ENCODE peak calls at places on chromosome 19, in eight cellular contexts. One of them, this sample, is unnamed.

GRCh38 chr19:46487178-46487801 is 8.4 kb downstream of the PNMA8B start:
- DNase-seq in fibroblast of the conjunctiva: no peak
- DNase-seq in adrenal gland: no peak
- DNase-seq in stimulated activated CD4-positive, alpha-beta T cell treated with anti-CD3 and anti-CD28 coated beads, Interleukin-1b, Interleukin-23, amount 100 ng/mL, for 4 hours: no peak
- DNase-seq in Panc1: no peak
- DNase-seq in SJSA1: no peak
- DNase-seq in cardiac fibroblast: peak; percentile 22
- DNase-seq in Kasumi-1: no peak
- DNase-seq in this sample: no peak

GRCh38 chr19:46950526-46951235 is 69.0 kb upstream of the NPAS1 start:
- DNase-seq in fibroblast of the conjunctiva: no peak
- DNase-seq in adrenal gland: no peak
- DNase-seq in stimulated activated CD4-positive, alpha-beta T cell treated with anti-CD3 and anti-CD28 coated beads, Interleukin-1b, Interleukin-23, amount 100 ng/mL, for 4 hours: no peak
- DNase-seq in Panc1: no peak
- DNase-seq in SJSA1: no peak
- DNase-seq in cardiac fibroblast: no peak
- DNase-seq in Kasumi-1: no peak
- DNase-seq in this sample: no peak

GRCh38 chr19:798415-799075 is 1.3 kb downstream of the PTBP1 start:
- DNase-seq in fibroblast of the conjunctiva: no peak
- DNase-seq in adrenal gland: no peak
- DNase-seq in stimulated activated CD4-positive, alpha-beta T cell treated with anti-CD3 and anti-CD28 coated beads, Interleukin-1b, Interleukin-23, amount 100 ng/mL, for 4 hours: no peak
- DNase-seq in Panc1: no peak
- DNase-seq in SJSA1: no peak
- DNase-seq in cardiac fibroblast: no peak
- DNase-seq in Kasumi-1: no peak
- DNase-seq in this sample: peak; percentile 59

GRCh38 chr19:14271830-14272229 is 65.9 kb upstream of the ADGRL1 start:
- DNase-seq in fibroblast of the conjunctiva: no peak
- DNase-seq in adrenal gland: no peak
- DNase-seq in stimulated activated CD4-positive, alpha-beta T cell treated with anti-CD3 and anti-CD28 coated beads, Interleukin-1b, Interleukin-23, amount 100 ng/mL, for 4 hours: no peak
- DNase-seq in Panc1: no peak
- DNase-seq in SJSA1: no peak
- DNase-seq in cardiac fibroblast: no peak
- DNase-seq in Kasumi-1: no peak
- DNase-seq in this sample: no peak

GRCh38 chr19:15379996-15380647 is 535 bp upstream of the AKAP8 start:
- DNase-seq in fibroblast of the conjunctiva: no peak
- DNase-seq in adrenal gland: peak; percentile 55
- DNase-seq in stimulated activated CD4-positive, alpha-beta T cell treated with anti-CD3 and anti-CD28 coated beads, Interleukin-1b, Interleukin-23, amount 100 ng/mL, for 4 hours: peak; percentile 12
- DNase-seq in Panc1: no peak
- DNase-seq in SJSA1: no peak
- DNase-seq in cardiac fibroblast: peak; percentile 39
- DNase-seq in Kasumi-1: peak; percentile 70
- DNase-seq in this sample: peak; percentile 54

GRCh38 chr19:35117791-35118190 is 2.2 kb downstream of the FXYD3 start:
- DNase-seq in fibroblast of the conjunctiva: no peak
- DNase-seq in adrenal gland: no peak
- DNase-seq in stimulated activated CD4-positive, alpha-beta T cell treated with anti-CD3 and anti-CD28 coated beads, Interleukin-1b, Interleukin-23, amount 100 ng/mL, for 4 hours: no peak
- DNase-seq in Panc1: no peak
- DNase-seq in SJSA1: no peak
- DNase-seq in cardiac fibroblast: no peak
- DNase-seq in Kasumi-1: no peak
- DNase-seq in this sample: no peak

GRCh38 chr19:50460161-50460765 is 16.0 kb upstream of the EMC10 start:
- DNase-seq in fibroblast of the conjunctiva: no peak
- DNase-seq in adrenal gland: no peak
- DNase-seq in stimulated activated CD4-positive, alpha-beta T cell treated with anti-CD3 and anti-CD28 coated beads, Interleukin-1b, Interleukin-23, amount 100 ng/mL, for 4 hours: no peak
- DNase-seq in Panc1: no peak
- DNase-seq in SJSA1: no peak
- DNase-seq in cardiac fibroblast: peak; percentile 56
- DNase-seq in Kasumi-1: peak; percentile 0
- DNase-seq in this sample: no peak

GRCh38 chr19:54380897-54381296 is 16.2 kb upstream of the LAIR1 start:
- DNase-seq in fibroblast of the conjunctiva: no peak
- DNase-seq in adrenal gland: no peak
- DNase-seq in stimulated activated CD4-positive, alpha-beta T cell treated with anti-CD3 and anti-CD28 coated beads, Interleukin-1b, Interleukin-23, amount 100 ng/mL, for 4 hours: no peak
- DNase-seq in Panc1: no peak
- DNase-seq in SJSA1: no peak
- DNase-seq in cardiac fibroblast: no peak
- DNase-seq in Kasumi-1: no peak
- DNase-seq in this sample: no peak

GRCh38 chr19:55423225-55423967 is 15.8 kb upstream of the UBE2S start:
- DNase-seq in fibroblast of the conjunctiva: no peak
- DNase-seq in adrenal gland: no peak
- DNase-seq in stimulated activated CD4-positive, alpha-beta T cell treated with anti-CD3 and anti-CD28 coated beads, Interleukin-1b, Interleukin-23, amount 100 ng/mL, for 4 hours: no peak
- DNase-seq in Panc1: no peak
- DNase-seq in SJSA1: no peak
- DNase-seq in cardiac fibroblast: no peak
- DNase-seq in Kasumi-1: no peak
- DNase-seq in this sample: no peak

GRCh38 chr19:19134687-19135158 is 3.6 kb downstream of the TMEM161A start:
- DNase-seq in fibroblast of the conjunctiva: no peak
- DNase-seq in adrenal gland: peak; percentile 13
- DNase-seq in stimulated activated CD4-positive, alpha-beta T cell treated with anti-CD3 and anti-CD28 coated beads, Interleukin-1b, Interleukin-23, amount 100 ng/mL, for 4 hours: no peak
- DNase-seq in Panc1: no peak
- DNase-seq in SJSA1: no peak
- DNase-seq in cardiac fibroblast: no peak
- DNase-seq in Kasumi-1: no peak
- DNase-seq in this sample: no peak

GRCh38 chr19:51798958-51799310 is 4.0 kb downstream of the FPR3 start:
- DNase-seq in fibroblast of the conjunctiva: no peak
- DNase-seq in adrenal gland: no peak
- DNase-seq in stimulated activated CD4-positive, alpha-beta T cell treated with anti-CD3 and anti-CD28 coated beads, Interleukin-1b, Interleukin-23, amount 100 ng/mL, for 4 hours: no peak
- DNase-seq in Panc1: no peak
- DNase-seq in SJSA1: no peak
- DNase-seq in cardiac fibroblast: no peak
- DNase-seq in Kasumi-1: no peak
- DNase-seq in this sample: no peak

GRCh38 chr19:33304760-33305647 is 2.7 kb upstream of the CEBPA start:
- DNase-seq in fibroblast of the conjunctiva: no peak
- DNase-seq in adrenal gland: no peak
- DNase-seq in stimulated activated CD4-positive, alpha-beta T cell treated with anti-CD3 and anti-CD28 coated beads, Interleukin-1b, Interleukin-23, amount 100 ng/mL, for 4 hours: no peak
- DNase-seq in Panc1: no peak
- DNase-seq in SJSA1: no peak
- DNase-seq in cardiac fibroblast: no peak
- DNase-seq in Kasumi-1: no peak
- DNase-seq in this sample: no peak

GRCh38 chr19:53775524-53775923 is 48.6 kb downstream of the NLRP12 start:
- DNase-seq in fibroblast of the conjunctiva: no peak
- DNase-seq in adrenal gland: no peak
- DNase-seq in stimulated activated CD4-positive, alpha-beta T cell treated with anti-CD3 and anti-CD28 coated beads, Interleukin-1b, Interleukin-23, amount 100 ng/mL, for 4 hours: no peak
- DNase-seq in Panc1: no peak
- DNase-seq in SJSA1: no peak
- DNase-seq in cardiac fibroblast: no peak
- DNase-seq in Kasumi-1: no peak
- DNase-seq in this sample: no peak